ENCODE peak calls at places on chromosome 17, in nine cellular contexts. E is CD8-positive, alpha-beta T cell; A is heart right ventricle; C is SK-N-SH; R is neural progenitor cell; F is adrenal gland; J is H7; S is trophoblast cell; P is breast epithelium. H is an unnamed sample.

GRCh38 chr17:77619851-77620250 is 338.7 kb upstream of the TNRC6C start:
- DNase-seq in E (no peak), A (no peak), C (no peak), R (no peak), F (no peak), J (no peak), S (peak), P (no peak), H (no peak)

GRCh38 chr17:7846063-7846735 is 8.7 kb upstream of the TMEM88 start:
- DNase-seq in E (no peak), A (no peak), C (no peak), R (no peak), F (peak), J (no peak), S (no peak), P (peak), H (no peak)

GRCh38 chr17:41631025-41631889 is 6.9 kb upstream of the KRT17 start:
- DNase-seq in E (no peak), A (no peak), C (no peak), R (no peak), F (no peak), J (no peak), S (no peak), P (no peak), H (no peak)

GRCh38 chr17:59785091-59785799 is 77.8 kb downstream of the VMP1 start:
- DNase-seq in E (no peak), A (no peak), C (no peak), R (no peak), F (no peak), J (no peak), S (peak), P (no peak), H (no peak)

GRCh38 chr17:83201206-83202001 is 122.0 kb downstream of the METRNL start:
- DNase-seq in E (no peak), A (no peak), C (no peak), R (no peak), F (peak), J (no peak), S (no peak), P (peak), H (no peak)

GRCh38 chr17:71338396-71338795 is 782.4 kb upstream of the SOX9 start:
- DNase-seq in E (no peak), A (no peak), C (no peak), R (no peak), F (no peak), J (no peak), S (no peak), P (no peak), H (no peak)

GRCh38 chr17:37051839-37052238 is 103.1 kb downstream of the AATF start:
- DNase-seq in E (no peak), A (no peak), C (no peak), R (no peak), F (no peak), J (no peak), S (no peak), P (no peak), H (no peak)

GRCh38 chr17:7886227-7887037 is 2.2 kb upstream of the CHD3 start:
- DNase-seq in E (peak), A (no peak), C (peak), R (peak), F (peak), J (peak), S (peak), P (no peak), H (no peak)

GRCh38 chr17:41734139-41734948 is at the start of gene HAP1:
- DNase-seq in E (no peak), A (no peak), C (peak), R (peak), F (no peak), J (peak), S (peak), P (no peak), H (no peak)

GRCh38 chr17:71934520-71934919 is 186.3 kb upstream of the SOX9 start:
- DNase-seq in E (no peak), A (no peak), C (no peak), R (no peak), F (no peak), J (no peak), S (no peak), P (no peak), H (no peak)

GRCh38 chr17:76735006-76735405 is 2.1 kb downstream of the SRSF2 start:
- DNase-seq in E (no peak), A (no peak), C (no peak), R (peak), F (no peak), J (no peak), S (peak), P (no peak), H (no peak)

GRCh38 chr17:47720754-47721533 is 12.1 kb upstream of the TBX21 start:
- DNase-seq in E (peak), A (no peak), C (peak), R (peak), F (peak), J (peak), S (peak), P (peak), H (no peak)

GRCh38 chr17:75996665-75997590 is 3.7 kb upstream of the CDK3 start:
- DNase-seq in E (peak), A (no peak), C (no peak), R (no peak), F (no peak), J (peak), S (peak), P (no peak), H (no peak)

GRCh38 chr17:1989135-1989534 is 36.0 kb downstream of the RTN4RL1 start:
- DNase-seq in E (no peak), A (no peak), C (no peak), R (no peak), F (peak), J (no peak), S (no peak), P (no peak), H (no peak)

GRCh38 chr17:3639981-3640596 is 3.5 kb downstream of the CTNS start:
- DNase-seq in E (no peak), A (no peak), C (no peak), R (peak), F (peak), J (no peak), S (peak), P (no peak), H (no peak)

DNA sequence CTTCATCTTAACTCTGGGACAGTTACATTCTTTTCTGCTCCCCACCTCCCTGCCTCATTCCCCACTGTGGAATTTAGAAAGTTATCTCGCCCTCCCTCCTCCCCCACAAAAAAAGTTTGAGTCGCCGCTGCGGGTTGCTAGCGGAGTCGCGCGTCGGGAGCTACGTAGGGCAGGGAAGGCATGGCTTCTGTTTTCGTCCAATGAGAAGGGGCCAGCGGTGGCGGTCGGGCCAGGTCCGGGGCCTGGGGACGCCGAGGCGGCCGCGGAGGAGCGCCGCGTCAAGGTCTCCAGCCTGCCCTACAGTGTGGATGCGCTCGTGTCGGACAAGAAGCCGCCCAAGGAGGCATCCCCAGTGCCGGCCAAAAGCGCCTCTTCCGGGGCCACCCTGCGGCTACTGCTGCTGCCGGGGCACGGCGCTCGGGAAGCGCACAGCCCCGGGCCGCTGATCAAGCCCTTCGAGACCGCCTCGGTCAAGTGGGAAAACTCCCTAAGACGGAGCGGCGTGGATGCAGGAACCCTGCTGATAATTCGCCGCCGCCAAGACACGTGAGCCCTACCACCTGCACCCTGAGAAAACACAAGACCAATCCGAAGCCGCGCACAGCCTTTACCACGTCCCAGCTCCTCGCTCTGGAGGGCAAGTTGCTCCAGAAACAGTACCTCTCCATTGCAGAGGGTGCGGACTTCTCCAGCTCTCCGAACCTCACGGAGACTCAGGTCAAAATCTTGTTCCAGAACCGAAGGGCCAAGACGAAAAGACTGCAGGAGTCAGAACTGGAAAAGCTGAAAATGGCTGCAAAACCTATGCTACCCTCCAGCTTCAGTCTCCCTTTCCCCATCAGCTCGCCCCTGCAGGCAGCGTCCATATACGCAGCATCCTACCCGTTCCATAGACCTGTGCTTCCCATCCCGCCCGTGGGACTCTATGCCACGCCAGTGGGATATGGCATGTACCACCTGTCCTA is 8.9 kb downstream of the OR4D1 start:
- DNase-seq in E (peak), A (peak), C (peak), R (peak), F (no peak), J (peak), S (peak), P (no peak), H (no peak)
- H3K4me3 ChIP-seq in E (peak), A (peak), C (peak), R (peak), F (peak), J (peak), S (peak), P (peak), H (peak)

DNA sequence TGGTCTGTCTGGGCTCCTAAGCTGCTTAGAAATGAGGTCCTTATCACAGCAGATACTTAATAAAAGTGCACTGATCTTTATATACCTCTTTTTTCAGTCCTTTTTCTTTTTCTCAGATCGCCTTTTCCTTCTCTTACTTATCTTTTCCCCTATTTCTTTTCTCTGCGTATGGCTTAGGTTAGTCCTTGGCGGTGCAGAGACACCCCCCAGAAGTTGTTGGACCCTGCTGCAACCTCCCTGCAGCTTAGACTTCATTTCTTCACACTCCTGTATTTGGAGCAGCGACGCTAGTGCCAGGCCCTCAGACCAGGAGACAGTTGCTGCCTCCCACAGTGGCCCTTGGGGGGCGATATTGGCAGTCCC is 67.6 kb downstream of the CENPV start:
- DNase-seq in E (no peak), A (no peak), C (no peak), R (no peak), F (no peak), J (no peak), S (no peak), P (no peak), H (no peak)
- H3K4me3 ChIP-seq in E (peak), A (no peak), C (no peak), R (no peak), F (no peak), J (no peak), S (peak), P (no peak), H (peak)

DNA sequence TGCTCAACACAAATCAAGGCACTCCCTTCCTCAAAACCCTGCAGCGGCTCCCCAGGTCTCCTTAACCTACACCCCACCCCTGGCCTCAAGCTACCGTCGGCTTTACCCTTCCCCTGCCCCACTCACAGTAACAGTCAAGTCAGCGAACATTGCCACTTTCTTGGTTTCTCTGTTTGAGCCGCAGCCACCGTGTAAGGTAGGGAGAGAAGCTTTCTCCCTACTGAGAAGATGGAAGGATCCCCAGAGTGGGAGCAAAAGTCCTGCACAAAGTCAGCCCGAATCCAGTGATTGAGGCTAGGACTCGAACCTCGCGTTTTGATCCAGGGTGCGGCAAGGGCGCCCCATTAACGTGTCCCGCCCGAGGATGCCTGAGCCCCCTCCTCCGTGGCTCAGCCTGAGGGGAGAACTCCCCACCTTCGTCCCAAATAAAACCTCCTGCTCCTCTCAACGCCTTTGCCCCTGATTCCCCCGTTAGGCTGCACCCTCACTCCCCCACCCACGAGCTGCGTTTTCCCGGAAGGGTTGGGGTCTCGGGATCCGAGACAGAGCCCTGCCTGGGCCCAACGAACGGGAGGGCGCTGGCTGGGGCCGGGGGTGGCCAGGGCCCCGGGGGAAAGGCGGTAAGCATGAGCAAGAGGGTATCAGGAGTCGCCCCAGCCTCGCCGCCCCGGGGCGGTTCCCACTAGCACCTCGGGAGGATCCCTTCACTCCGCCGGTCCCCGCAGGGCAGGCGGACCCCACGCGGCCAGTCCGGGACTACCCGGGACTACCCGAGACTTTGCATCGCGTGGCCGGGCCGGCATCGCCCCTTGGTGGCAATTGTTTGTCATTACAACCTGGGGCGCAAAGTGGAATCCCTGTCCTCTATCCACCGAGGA is 9.9 kb upstream of the NAGS start:
- DNase-seq in E (peak), A (peak), C (peak), R (peak), F (peak), J (peak), S (peak), P (peak), H (no peak)
- H3K4me3 ChIP-seq in E (peak), A (no peak), C (peak), R (peak), F (peak), J (peak), S (no peak), P (peak), H (peak)

GRCh38 chr17:13024526-13025263 is 6.9 kb upstream of the ELAC2 start:
- DNase-seq in E (peak), A (peak), C (peak), R (peak), F (peak), J (peak), S (peak), P (no peak), H (no peak)
- H3K4me3 ChIP-seq in E (no peak), A (no peak), C (peak), R (no peak), F (no peak), J (peak), S (no peak), P (no peak), H (no peak)

DNA sequence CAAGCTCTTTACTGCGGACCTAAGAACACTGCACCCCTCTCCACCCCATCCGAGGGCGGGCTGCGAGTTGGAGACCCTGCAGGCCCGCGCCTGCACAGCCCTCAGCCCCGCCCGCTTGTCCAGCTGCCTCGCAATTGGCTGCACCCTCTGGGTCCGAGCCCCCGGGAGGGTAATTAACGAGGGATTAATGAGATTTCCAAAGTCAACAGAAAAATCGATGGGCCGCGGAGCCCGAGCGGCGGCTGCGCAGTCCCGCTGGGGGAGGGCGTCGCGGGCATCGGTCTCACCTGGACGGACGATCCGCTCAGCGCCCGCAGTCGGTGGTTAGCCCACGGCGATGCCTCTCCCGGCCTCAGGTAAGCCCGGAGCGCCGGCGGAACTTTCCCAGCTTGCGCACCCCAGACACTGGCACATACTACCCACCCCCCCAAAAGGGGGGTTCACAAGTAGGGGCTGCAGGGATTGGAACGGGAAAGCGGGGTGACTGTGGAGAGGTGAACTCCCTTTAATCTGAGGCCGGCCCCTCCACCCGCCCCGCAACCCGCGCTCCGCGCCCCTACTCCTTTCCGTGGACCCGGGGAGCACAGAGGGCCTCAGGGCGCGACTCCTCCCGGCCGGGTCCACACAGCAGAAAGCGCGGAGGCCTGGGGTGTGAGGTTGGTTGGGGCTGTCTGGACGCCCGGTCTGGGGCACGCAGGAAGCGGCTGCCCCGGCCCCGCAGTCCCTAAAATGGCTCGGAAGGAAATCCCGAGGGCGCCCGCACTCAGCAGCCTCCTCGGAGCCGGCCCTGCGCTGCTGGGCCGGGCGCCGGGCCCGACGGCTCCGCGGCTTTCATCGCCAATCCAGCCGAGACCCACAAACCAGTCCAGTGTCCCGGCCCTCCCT is at the start of gene OTOP3:
- DNase-seq in E (no peak), A (no peak), C (peak), R (peak), F (no peak), J (peak), S (no peak), P (no peak), H (no peak)
- H3K4me3 ChIP-seq in E (no peak), A (no peak), C (no peak), R (peak), F (no peak), J (peak), S (no peak), P (no peak), H (no peak)

GRCh38 chr17:32517982-32518381 is 31.2 kb downstream of the CDK5R1 start:
- DNase-seq in E (no peak), A (no peak), C (no peak), R (no peak), F (no peak), J (no peak), S (no peak), P (no peak), H (no peak)

GRCh38 chr17:32514587-32514986 is 27.8 kb downstream of the CDK5R1 start:
- DNase-seq in E (no peak), A (no peak), C (no peak), R (no peak), F (no peak), J (no peak), S (no peak), P (no peak), H (no peak)

GRCh38 chr17:32516450-32516849 is 29.7 kb downstream of the CDK5R1 start:
- DNase-seq in E (no peak), A (no peak), C (no peak), R (no peak), F (no peak), J (peak), S (no peak), P (no peak), H (no peak)

GRCh38 chr17:32516940-32517711 is 30.3 kb downstream of the CDK5R1 start:
- DNase-seq in E (no peak), A (no peak), C (no peak), R (no peak), F (no peak), J (no peak), S (no peak), P (no peak), H (no peak)

DNA sequence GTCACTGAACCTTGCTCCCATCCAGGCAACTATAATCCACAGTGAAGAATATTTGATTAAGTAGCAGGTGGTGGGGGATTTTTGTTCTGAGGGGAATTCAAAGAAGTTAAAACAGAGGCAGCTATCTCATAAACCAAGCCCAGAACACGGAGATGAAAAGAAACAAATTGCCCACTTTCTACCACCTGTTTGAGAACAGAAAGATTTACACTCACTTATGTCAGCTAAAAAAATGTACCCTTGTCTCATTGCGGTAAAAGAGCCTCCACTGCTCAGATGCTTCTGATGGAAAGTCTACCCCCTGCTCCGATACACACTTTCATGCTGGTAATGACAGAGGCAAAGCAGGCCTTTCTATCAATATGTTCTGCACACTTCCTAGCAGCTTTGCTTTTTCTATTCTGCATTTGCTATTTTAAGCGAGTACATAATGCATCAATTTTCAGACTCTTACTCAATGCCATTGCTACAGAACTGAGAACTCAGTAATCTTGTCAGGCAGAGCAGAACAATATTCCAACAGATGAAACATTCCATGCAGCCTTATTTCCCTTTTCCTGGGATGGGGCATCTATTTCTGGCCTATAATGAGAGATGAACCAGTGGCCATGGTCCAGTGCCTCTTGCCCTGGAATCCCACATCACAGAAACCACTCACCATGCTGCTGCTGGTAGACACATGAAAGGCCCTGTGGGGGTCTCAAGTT is 29.0 kb downstream of the CDK5R1 start:
- DNase-seq in E (no peak), A (no peak), C (no peak), R (no peak), F (no peak), J (no peak), S (no peak), P (no peak), H (no peak)
- H3K4me3 ChIP-seq in E (no peak), A (no peak), C (no peak), R (no peak), F (no peak), J (no peak), S (no peak), P (no peak), H (no peak)

GRCh38 chr17:80546267-80546666 is 1.6 kb downstream of the RPTOR start:
- DNase-seq in E (no peak), A (no peak), C (no peak), R (no peak), F (no peak), J (no peak), S (no peak), P (no peak), H (no peak)
- H3K4me3 ChIP-seq in E (no peak), A (no peak), C (peak), R (peak), F (no peak), J (no peak), S (no peak), P (no peak), H (peak)

GRCh38 chr17:17913695-17914332 is 58.4 kb downstream of the TOM1L2 start:
- DNase-seq in E (peak), A (peak), C (peak), R (peak), F (peak), J (peak), S (peak), P (peak), H (no peak)
- H3K4me3 ChIP-seq in E (no peak), A (no peak), C (no peak), R (no peak), F (no peak), J (no peak), S (no peak), P (no peak), H (no peak)

GRCh38 chr17:78884148-78884870 is 18.7 kb downstream of the CEP295NL start:
- DNase-seq in E (no peak), A (no peak), C (no peak), R (peak), F (peak), J (no peak), S (no peak), P (no peak), H (no peak)
- H3K4me3 ChIP-seq in E (no peak), A (no peak), C (peak), R (peak), F (peak), J (no peak), S (peak), P (peak), H (peak)